ENCODE peak calls at places on chromosomes 11 and 22, in six cellular contexts. G is RWPE1; L is neural crest cell; Q is iris pigment epithelial cell; U is cardiac fibroblast; V is stimulated activated CD8-positive, alpha-beta memory T cell treated with anti-CD3 and anti-CD28 coated beads, Interleukin-4, amount 100 ng/mL, for 24 hours. F is an unnamed sample.

GRCh38 chr11:548700-549603 is 11.6 kb downstream of the LMNTD2 start:
- DNase-seq in G (no peak), L (no peak), Q (no peak), U (no peak), V (no peak), F (no peak)

GRCh38 chr11:36157151-36157519 is 132.1 kb downstream of the COMMD9 start:
- DNase-seq in G (no peak), L (no peak), Q (no peak), U (peak), V (no peak), F (no peak)

GRCh38 chr11:57312511-57313021 is 12.2 kb downstream of the TNKS1BP1 start:
- DNase-seq in G (no peak), L (no peak), Q (no peak), U (no peak), V (no peak), F (no peak)

GRCh38 chr11:44380009-44380313 is 70.0 kb upstream of the ALX4 start:
- DNase-seq in G (no peak), L (no peak), Q (no peak), U (no peak), V (no peak), F (no peak)

GRCh38 chr11:1660025-1660867 is 30.7 kb downstream of the KRTAP5-5 start:
- DNase-seq in G (no peak), L (no peak), Q (no peak), U (no peak), V (no peak), F (no peak)

GRCh38 chr11:117546431-117547160 is 218.9 kb downstream of the CEP164 start:
- DNase-seq in G (no peak), L (no peak), Q (no peak), U (no peak), V (no peak), F (no peak)

GRCh38 chr11:11157201-11157600 is 195.8 kb downstream of the CSNK2A3 start:
- DNase-seq in G (no peak), L (peak), Q (peak), U (peak), V (no peak), F (no peak)

GRCh38 chr22:36311386-36312085 is 58.6 kb downstream of the APOL1 start:
- DNase-seq in G (no peak), L (no peak), Q (peak), U (no peak), V (no peak), F (no peak)

GRCh38 chr11:64229090-64229958 is 1.0 kb upstream of the DNAJC4 start:
- DNase-seq in G (no peak), L (no peak), Q (no peak), U (no peak), V (no peak), F (no peak)

GRCh38 chr11:6402561-6402981 is 12.3 kb downstream of the SMPD1 start:
- DNase-seq in G (no peak), L (no peak), Q (peak), U (no peak), V (peak), F (peak)

GRCh38 chr11:2751523-2752203 is 51.9 kb upstream of the KCNQ1OT1 start:
- DNase-seq in G (no peak), L (no peak), Q (no peak), U (no peak), V (no peak), F (no peak)

GRCh38 chr11:124892750-124893454 is 4.8 kb downstream of the ROBO4 start:
- DNase-seq in G (no peak), L (no peak), Q (no peak), U (peak), V (no peak), F (no peak)

GRCh38 chr22:50531546-50532352 is 1.9 kb upstream of the TYMP start:
- DNase-seq in G (no peak), L (peak), Q (peak), U (peak), V (peak), F (peak)

GRCh38 chr11:30586251-30587144 is at the start of gene MPPED2:
- DNase-seq in G (peak), L (peak), Q (no peak), U (no peak), V (peak), F (no peak)

GRCh38 chr11:116434986-116435385 is 337.8 kb downstream of the BUD13 start:
- DNase-seq in G (no peak), L (no peak), Q (no peak), U (no peak), V (no peak), F (no peak)

GRCh38 chr22:20565079-20565734 is 57.8 kb downstream of the MED15 start:
- DNase-seq in G (no peak), L (no peak), Q (peak), U (no peak), V (no peak), F (no peak)

GRCh38 chr11:289706-290620 is 1.0 kb downstream of the PGGHG start:
- DNase-seq in G (no peak), L (no peak), Q (no peak), U (no peak), V (no peak), F (no peak)

GRCh38 chr11:77092382-77092781 is 10.3 kb upstream of the OMP start:
- DNase-seq in G (no peak), L (no peak), Q (no peak), U (no peak), V (no peak), F (no peak)

GRCh38 chr11:109984634-109985289 is 108.4 kb upstream of the ZC3H12C start:
- DNase-seq in G (no peak), L (no peak), Q (no peak), U (no peak), V (no peak), F (no peak)

GRCh38 chr11:81987829-81988472 is 745.7 kb downstream of the FAM181B start:
- DNase-seq in G (peak), L (no peak), Q (peak), U (peak), V (no peak), F (no peak)

GRCh38 chr11:34860518-34860917 is 55.7 kb downstream of the APIP start:
- DNase-seq in G (no peak), L (no peak), Q (no peak), U (no peak), V (no peak), F (no peak)

GRCh38 chr11:57095896-57096295 is 85.9 kb upstream of the LRRC55 start:
- DNase-seq in G (no peak), L (no peak), Q (no peak), U (no peak), V (no peak), F (no peak)

GRCh38 chr11:128235958-128236357 is 351.4 kb downstream of the ETS1 start:
- DNase-seq in G (no peak), L (no peak), Q (peak), U (peak), V (no peak), F (no peak)

GRCh38 chr11:72493426-72494108 is 59.2 kb upstream of the CLPB start:
- DNase-seq in G (no peak), L (no peak), Q (peak), U (peak), V (no peak), F (no peak)

GRCh38 chr11:102846292-102846691 is 2.9 kb upstream of the MMP3 start:
- DNase-seq in G (peak), L (no peak), Q (peak), U (no peak), V (no peak), F (no peak)

GRCh38 chr11:3905080-3905953 is 49.9 kb downstream of the STIM1 start:
- DNase-seq in G (peak), L (no peak), Q (peak), U (peak), V (peak), F (peak)

GRCh38 chr11:65571940-65572339 is 398 bp upstream of the FAM89B start:
- DNase-seq in G (peak), L (no peak), Q (peak), U (peak), V (no peak), F (no peak)

GRCh38 chr22:24230911-24231656 is 13.8 kb downstream of the GGT5 start:
- DNase-seq in G (no peak), L (peak), Q (no peak), U (peak), V (peak), F (peak)

GRCh38 chr22:49499433-49500075 is 328.1 kb downstream of the BRD1 start:
- DNase-seq in G (no peak), L (no peak), Q (no peak), U (peak), V (no peak), F (no peak)

GRCh38 chr22:20803696-20804324 is 29.9 kb downstream of the SERPIND1 start:
- DNase-seq in G (no peak), L (peak), Q (peak), U (peak), V (peak), F (no peak)

GRCh38 chr22:17705565-17706450 is 67.3 kb downstream of the BCL2L13 start:
- DNase-seq in G (no peak), L (no peak), Q (peak), U (no peak), V (no peak), F (no peak)

GRCh38 chr22:25881353-25881752 is 139.4 kb downstream of the MYO18B start:
- DNase-seq in G (no peak), L (no peak), Q (no peak), U (no peak), V (no peak), F (no peak)

GRCh38 chr11:2509481-2510001 is 64.7 kb downstream of the KCNQ1 start:
- DNase-seq in G (no peak), L (no peak), Q (no peak), U (no peak), V (no peak), F (no peak)

GRCh38 chr11:57978686-57979531 is 44.8 kb upstream of the OR9Q1 start:
- DNase-seq in G (no peak), L (no peak), Q (no peak), U (no peak), V (no peak), F (no peak)